ENCODE peak calls at places on chromosomes 7 and 10, in six cellular contexts. One of them, this sample, is unnamed. For H3K36me3, the result is how much of the 10 kb centered on the place peaks cover.

GRCh38 chr7:57215423-57215822 is 83.2 kb upstream of the ZNF479 start:
- DNase-seq in tibial artery: no peak
- DNase-seq in kidney: peak
- DNase-seq in brain microvascular endothelial cell: no peak
- DNase-seq in fibroblast of lung: no peak
- DNase-seq in IMR-90: no peak
- DNase-seq in this sample: no peak

GRCh38 chr7:91181949-91182348 is 82.3 kb upstream of the FZD1 start:
- DNase-seq in tibial artery: no peak
- DNase-seq in kidney: no peak
- DNase-seq in brain microvascular endothelial cell: no peak
- DNase-seq in fibroblast of lung: no peak
- DNase-seq in IMR-90: peak
- DNase-seq in this sample: no peak

GRCh38 chr10:78313636-78314035 is 280.0 kb downstream of the RPS24 start:
- DNase-seq in tibial artery: no peak
- DNase-seq in kidney: peak
- DNase-seq in brain microvascular endothelial cell: no peak
- DNase-seq in fibroblast of lung: no peak
- DNase-seq in IMR-90: no peak
- DNase-seq in this sample: no peak

GRCh38 chr10:94632954-94633353 is 50.6 kb upstream of the CYP2C18 start:
- DNase-seq in tibial artery: no peak
- DNase-seq in kidney: no peak
- DNase-seq in brain microvascular endothelial cell: no peak
- DNase-seq in fibroblast of lung: no peak
- DNase-seq in IMR-90: no peak
- DNase-seq in this sample: no peak

GRCh38 chr7:46256870-46257528 is 335.9 kb upstream of the IGFBP3 start:
- DNase-seq in tibial artery: no peak
- DNase-seq in kidney: no peak
- DNase-seq in brain microvascular endothelial cell: no peak
- DNase-seq in fibroblast of lung: no peak
- DNase-seq in IMR-90: no peak
- DNase-seq in this sample: no peak

GRCh38 chr7:37000514-37000913 is 276.2 kb upstream of the AOAH start:
- DNase-seq in tibial artery: no peak
- DNase-seq in kidney: no peak
- DNase-seq in brain microvascular endothelial cell: no peak
- DNase-seq in fibroblast of lung: no peak
- DNase-seq in IMR-90: no peak
- DNase-seq in this sample: no peak

GRCh38 chr10:66799474-66799873 is 126.4 kb upstream of the LRRTM3 start:
- DNase-seq in tibial artery: no peak
- DNase-seq in kidney: no peak
- DNase-seq in brain microvascular endothelial cell: no peak
- DNase-seq in fibroblast of lung: peak
- DNase-seq in IMR-90: no peak
- DNase-seq in this sample: no peak

GRCh38 chr10:72783290-72783689 is 91.3 kb downstream of the MCU start:
- DNase-seq in tibial artery: no peak
- DNase-seq in kidney: no peak
- DNase-seq in brain microvascular endothelial cell: no peak
- DNase-seq in fibroblast of lung: no peak
- DNase-seq in IMR-90: no peak
- DNase-seq in this sample: no peak

GRCh38 chr10:34080485-34081346 is 734.4 kb downstream of the PARD3 start:
- DNase-seq in tibial artery: peak
- DNase-seq in kidney: no peak
- DNase-seq in brain microvascular endothelial cell: no peak
- DNase-seq in fibroblast of lung: peak
- DNase-seq in IMR-90: no peak
- DNase-seq in this sample: no peak

GRCh38 chr10:122561212-122561611 is 658 bp downstream of the DMBT1 start:
- DNase-seq in tibial artery: no peak
- DNase-seq in kidney: no peak
- DNase-seq in brain microvascular endothelial cell: no peak
- DNase-seq in fibroblast of lung: no peak
- DNase-seq in IMR-90: no peak
- DNase-seq in this sample: no peak

GRCh38 chr7:139582671-139583155 is 59.2 kb downstream of the CLEC2L start:
- DNase-seq in tibial artery: no peak
- DNase-seq in kidney: no peak
- DNase-seq in brain microvascular endothelial cell: no peak
- DNase-seq in fibroblast of lung: no peak
- DNase-seq in IMR-90: no peak
- DNase-seq in this sample: no peak

GRCh38 chr7:132516042-132516840 is 60.0 kb downstream of the PLXNA4 start:
- DNase-seq in tibial artery: no peak
- DNase-seq in kidney: no peak
- DNase-seq in brain microvascular endothelial cell: peak
- DNase-seq in fibroblast of lung: peak
- DNase-seq in IMR-90: peak
- DNase-seq in this sample: no peak

GRCh38 chr7:157984138-157984913 is 603.3 kb downstream of the PTPRN2 start:
- DNase-seq in tibial artery: no peak
- DNase-seq in kidney: peak
- DNase-seq in brain microvascular endothelial cell: no peak
- DNase-seq in fibroblast of lung: no peak
- DNase-seq in IMR-90: no peak
- DNase-seq in this sample: no peak

GRCh38 chr7:101159696-101160674 is 5.4 kb downstream of the VGF start:
- DNase-seq in tibial artery: no peak
- DNase-seq in kidney: no peak
- DNase-seq in brain microvascular endothelial cell: no peak
- DNase-seq in fibroblast of lung: no peak
- DNase-seq in IMR-90: peak
- DNase-seq in this sample: no peak

GRCh38 chr7:121739465-121739864 is 133.5 kb upstream of the PTPRZ1 start:
- DNase-seq in tibial artery: no peak
- DNase-seq in kidney: no peak
- DNase-seq in brain microvascular endothelial cell: no peak
- DNase-seq in fibroblast of lung: no peak
- DNase-seq in IMR-90: no peak
- DNase-seq in this sample: no peak

GRCh38 chr7:2471022-2471329 is 5.2 kb downstream of the GRIFIN start:
- DNase-seq in tibial artery: no peak
- DNase-seq in kidney: no peak
- DNase-seq in brain microvascular endothelial cell: peak
- DNase-seq in fibroblast of lung: peak
- DNase-seq in IMR-90: peak
- DNase-seq in this sample: no peak

GRCh38 chr10:72353963-72354355 is 760 bp downstream of the DNAJB12 start:
- DNase-seq in tibial artery: peak
- DNase-seq in kidney: peak
- DNase-seq in brain microvascular endothelial cell: no peak
- DNase-seq in fibroblast of lung: no peak
- DNase-seq in IMR-90: peak
- DNase-seq in this sample: no peak

GRCh38 chr7:101315336-101315735 is 6.3 kb downstream of the IFT22 start:
- DNase-seq in tibial artery: no peak
- DNase-seq in kidney: no peak
- DNase-seq in brain microvascular endothelial cell: peak
- DNase-seq in fibroblast of lung: peak
- DNase-seq in IMR-90: peak
- DNase-seq in this sample: no peak

GRCh38 chr10:91077549-91078017 is 142.9 kb upstream of the PCGF5 start:
- DNase-seq in tibial artery: peak
- DNase-seq in kidney: peak
- DNase-seq in brain microvascular endothelial cell: peak
- DNase-seq in fibroblast of lung: peak
- DNase-seq in IMR-90: peak
- DNase-seq in this sample: no peak

GRCh38 chr7:141014523-141015395 is at the start of gene MRPS33:
- DNase-seq in tibial artery: peak
- DNase-seq in kidney: peak
- DNase-seq in brain microvascular endothelial cell: peak
- DNase-seq in fibroblast of lung: peak
- DNase-seq in IMR-90: peak
- DNase-seq in this sample: peak

GRCh38 chr10:89946106-89946505 is 244.7 kb downstream of the KIF20B start:
- DNase-seq in tibial artery: no peak
- DNase-seq in kidney: no peak
- DNase-seq in brain microvascular endothelial cell: no peak
- DNase-seq in fibroblast of lung: peak
- DNase-seq in IMR-90: peak
- DNase-seq in this sample: no peak

GRCh38 chr7:113892818-113893217 is 26.0 kb downstream of the PPP1R3A start:
- DNase-seq in tibial artery: no peak
- DNase-seq in kidney: no peak
- DNase-seq in brain microvascular endothelial cell: peak
- DNase-seq in fibroblast of lung: no peak
- DNase-seq in IMR-90: no peak
- DNase-seq in this sample: no peak

GRCh38 chr7:22357311-22358175 is 589 bp upstream of the RAPGEF5 start:
- DNase-seq in tibial artery: no peak
- DNase-seq in kidney: no peak
- DNase-seq in brain microvascular endothelial cell: no peak
- DNase-seq in fibroblast of lung: peak
- DNase-seq in IMR-90: peak
- DNase-seq in this sample: no peak

GRCh38 chr10:96747734-96748550 is 27.6 kb upstream of the PIK3AP1 start:
- DNase-seq in tibial artery: no peak
- DNase-seq in kidney: no peak
- DNase-seq in brain microvascular endothelial cell: no peak
- DNase-seq in fibroblast of lung: no peak
- DNase-seq in IMR-90: no peak
- DNase-seq in this sample: no peak
- H3K36me3 ChIP-seq in tibial artery: under half
- H3K36me3 ChIP-seq in kidney: under half
- H3K36me3 ChIP-seq in brain microvascular endothelial cell: under half
- H3K36me3 ChIP-seq in fibroblast of lung: under half
- H3K36me3 ChIP-seq in IMR-90: under half
- H3K36me3 ChIP-seq in this sample: under half

GRCh38 chr10:7312179-7312857 is 98.5 kb downstream of the SFMBT2 start:
- DNase-seq in tibial artery: no peak
- DNase-seq in kidney: no peak
- DNase-seq in brain microvascular endothelial cell: no peak
- DNase-seq in fibroblast of lung: peak
- DNase-seq in IMR-90: peak
- DNase-seq in this sample: no peak
- H3K36me3 ChIP-seq in tibial artery: under half
- H3K36me3 ChIP-seq in kidney: under half
- H3K36me3 ChIP-seq in brain microvascular endothelial cell: under half
- H3K36me3 ChIP-seq in fibroblast of lung: under half
- H3K36me3 ChIP-seq in IMR-90: under half
- H3K36me3 ChIP-seq in this sample: under half

GRCh38 chr7:65477326-65477725 is 103.7 kb downstream of the ZNF92 start:
- DNase-seq in tibial artery: no peak
- DNase-seq in kidney: no peak
- DNase-seq in brain microvascular endothelial cell: no peak
- DNase-seq in fibroblast of lung: no peak
- DNase-seq in IMR-90: peak
- DNase-seq in this sample: no peak
- H3K36me3 ChIP-seq in tibial artery: under half
- H3K36me3 ChIP-seq in kidney: under half
- H3K36me3 ChIP-seq in brain microvascular endothelial cell: under half
- H3K36me3 ChIP-seq in fibroblast of lung: under half
- H3K36me3 ChIP-seq in IMR-90: under half
- H3K36me3 ChIP-seq in this sample: under half

GRCh38 chr10:27068217-27068891 is 31.9 kb downstream of the ANKRD26 start:
- DNase-seq in tibial artery: no peak
- DNase-seq in kidney: no peak
- DNase-seq in brain microvascular endothelial cell: no peak
- DNase-seq in fibroblast of lung: no peak
- DNase-seq in IMR-90: no peak
- DNase-seq in this sample: no peak
- H3K36me3 ChIP-seq in tibial artery: under half
- H3K36me3 ChIP-seq in kidney: under half
- H3K36me3 ChIP-seq in brain microvascular endothelial cell: under half
- H3K36me3 ChIP-seq in fibroblast of lung: under half
- H3K36me3 ChIP-seq in IMR-90: under half
- H3K36me3 ChIP-seq in this sample: under half

GRCh38 chr10:132712698-132713232 is 73.2 kb downstream of the NKX6-2 start:
- DNase-seq in tibial artery: no peak
- DNase-seq in kidney: peak
- DNase-seq in brain microvascular endothelial cell: no peak
- DNase-seq in fibroblast of lung: no peak
- DNase-seq in IMR-90: no peak
- DNase-seq in this sample: no peak

GRCh38 chr10:132710746-132711617 is 75.0 kb downstream of the NKX6-2 start:
- DNase-seq in tibial artery: no peak
- DNase-seq in kidney: peak
- DNase-seq in brain microvascular endothelial cell: no peak
- DNase-seq in fibroblast of lung: no peak
- DNase-seq in IMR-90: no peak
- DNase-seq in this sample: no peak

GRCh38 chr10:132713421-132714095 is 72.4 kb downstream of the NKX6-2 start:
- DNase-seq in tibial artery: no peak
- DNase-seq in kidney: peak
- DNase-seq in brain microvascular endothelial cell: no peak
- DNase-seq in fibroblast of lung: no peak
- DNase-seq in IMR-90: no peak
- DNase-seq in this sample: no peak

GRCh38 chr10:132711618-132712051 is 74.3 kb downstream of the NKX6-2 start:
- DNase-seq in tibial artery: no peak
- DNase-seq in kidney: peak
- DNase-seq in brain microvascular endothelial cell: no peak
- DNase-seq in fibroblast of lung: no peak
- DNase-seq in IMR-90: no peak
- DNase-seq in this sample: no peak

DNA sequence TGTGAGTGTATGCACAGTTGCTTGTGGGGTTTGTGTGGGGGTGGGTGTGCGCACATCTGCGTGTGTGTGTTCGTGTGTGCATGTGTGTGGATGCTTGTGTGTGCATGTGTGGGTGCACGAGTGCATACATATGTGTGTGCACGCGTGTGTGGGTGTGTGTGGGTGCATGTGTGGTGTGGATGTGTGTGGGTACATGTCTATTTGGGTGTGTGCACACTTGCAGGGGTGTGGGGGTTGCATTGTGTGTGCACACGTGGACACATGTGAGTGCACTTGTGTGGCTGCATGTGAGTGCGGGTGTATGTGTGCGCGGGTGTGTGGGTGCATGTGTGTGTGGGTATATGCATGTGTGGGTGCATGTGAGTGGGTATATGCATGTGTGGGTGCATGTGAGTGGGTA is 73.7 kb downstream of the NKX6-2 start:
- DNase-seq in tibial artery: no peak
- DNase-seq in kidney: peak
- DNase-seq in brain microvascular endothelial cell: no peak
- DNase-seq in fibroblast of lung: no peak
- DNase-seq in IMR-90: no peak
- DNase-seq in this sample: no peak
- H3K36me3 ChIP-seq in tibial artery: half or more
- H3K36me3 ChIP-seq in kidney: under half
- H3K36me3 ChIP-seq in brain microvascular endothelial cell: under half
- H3K36me3 ChIP-seq in fibroblast of lung: under half
- H3K36me3 ChIP-seq in IMR-90: under half
- H3K36me3 ChIP-seq in this sample: under half

GRCh38 chr10:95635319-95635733 is 21.2 kb downstream of the ALDH18A1 start:
- DNase-seq in tibial artery: no peak
- DNase-seq in kidney: no peak
- DNase-seq in brain microvascular endothelial cell: no peak
- DNase-seq in fibroblast of lung: no peak
- DNase-seq in IMR-90: no peak
- DNase-seq in this sample: no peak

GRCh38 chr10:95640891-95641315 is 15.6 kb downstream of the ALDH18A1 start:
- DNase-seq in tibial artery: no peak
- DNase-seq in kidney: no peak
- DNase-seq in brain microvascular endothelial cell: no peak
- DNase-seq in fibroblast of lung: no peak
- DNase-seq in IMR-90: no peak
- DNase-seq in this sample: no peak

GRCh38 chr10:95637911-95638310 is 18.6 kb downstream of the ALDH18A1 start:
- DNase-seq in tibial artery: no peak
- DNase-seq in kidney: no peak
- DNase-seq in brain microvascular endothelial cell: no peak
- DNase-seq in fibroblast of lung: no peak
- DNase-seq in IMR-90: no peak
- DNase-seq in this sample: no peak

GRCh38 chr10:95637140-95637539 is 19.4 kb downstream of the ALDH18A1 start:
- DNase-seq in tibial artery: no peak
- DNase-seq in kidney: no peak
- DNase-seq in brain microvascular endothelial cell: no peak
- DNase-seq in fibroblast of lung: no peak
- DNase-seq in IMR-90: no peak
- DNase-seq in this sample: no peak
- H3K36me3 ChIP-seq in tibial artery: half or more
- H3K36me3 ChIP-seq in kidney: under half
- H3K36me3 ChIP-seq in brain microvascular endothelial cell: half or more
- H3K36me3 ChIP-seq in fibroblast of lung: under half
- H3K36me3 ChIP-seq in IMR-90: half or more
- H3K36me3 ChIP-seq in this sample: under half

This sample was measured in BJ.